ENCODE peak calls at places on chromosomes 4 and X, in nine cellular contexts. V is ovary; P is osteoblast; R is CD8-positive, alpha-beta T cell; E is left ventricle myocardium inferior; M is H9; G is bronchial epithelial cell; X is transverse colon; T is neural progenitor cell. C is an unnamed sample. For H3K27me3, the result is how much of the 10 kb centered on the place peaks cover.

GRCh38 chr4:7513731-7514130 is 79.0 kb upstream of the PSAPL1 start:
- DNase-seq in V (no peak), P (peak), R (no peak), E (no peak), M (no peak), G (no peak), X (no peak), T (no peak), C (no peak)

GRCh38 chrX:39734174-39734776 is 363.5 kb downstream of the BCOR start:
- DNase-seq in V (no peak), P (no peak), R (no peak), E (no peak), M (no peak), G (no peak), X (no peak), T (no peak), C (no peak)

GRCh38 chrX:40062525-40063193 is 35.1 kb downstream of the BCOR start:
- DNase-seq in V (no peak), P (no peak), R (no peak), E (no peak), M (no peak), G (peak), X (no peak), T (no peak), C (no peak)

GRCh38 chr4:76717431-76717830 is 180.5 kb downstream of the SOWAHB start:
- DNase-seq in V (no peak), P (no peak), R (no peak), E (no peak), M (no peak), G (no peak), X (no peak), T (no peak), C (no peak)

GRCh38 chr4:7680106-7680505 is 245.4 kb upstream of the PSAPL1 start:
- DNase-seq in V (no peak), P (peak), R (no peak), E (no peak), M (no peak), G (no peak), X (no peak), T (no peak), C (no peak)

GRCh38 chr4:138821321-138821720 is 194.3 kb upstream of the NOCT start:
- DNase-seq in V (no peak), P (no peak), R (no peak), E (no peak), M (no peak), G (no peak), X (no peak), T (no peak), C (no peak)

GRCh38 chr4:88489100-88489761 is 32.3 kb downstream of the HERC5 start:
- DNase-seq in V (no peak), P (no peak), R (no peak), E (no peak), M (no peak), G (no peak), X (no peak), T (no peak), C (no peak)

GRCh38 chrX:45601052-45601451 is 400.4 kb upstream of the DIPK2B start:
- DNase-seq in V (no peak), P (no peak), R (no peak), E (no peak), M (peak), G (no peak), X (no peak), T (peak), C (no peak)

DNA sequence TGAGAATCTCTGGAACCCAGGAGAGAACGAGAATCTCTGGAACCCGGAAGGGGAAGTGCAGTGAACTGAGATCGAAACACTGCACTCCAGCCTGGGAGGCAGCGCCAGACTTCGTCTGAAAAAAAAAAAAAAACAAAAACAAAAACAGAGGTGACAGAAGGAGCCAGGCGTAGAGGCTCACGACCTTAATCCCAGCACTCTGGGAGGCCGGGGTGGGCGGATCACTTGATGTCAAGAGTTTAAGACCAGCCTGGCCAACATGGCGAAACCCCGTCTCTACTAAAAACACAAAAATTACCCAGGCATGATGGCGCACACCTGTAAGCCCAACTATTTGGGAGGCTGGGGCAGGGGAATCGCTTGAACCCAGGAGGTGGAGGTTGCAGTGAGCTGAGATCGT is 17.0 kb downstream of the ZNF280C start:
- DNase-seq in V (no peak), P (no peak), R (no peak), E (no peak), M (no peak), G (no peak), X (no peak), T (no peak), C (no peak)
- H3K27me3 ChIP-seq in V (under half), P (under half), R (under half), E (under half), M (under half), G (under half), X (under half), T (under half), C (under half)

DNA sequence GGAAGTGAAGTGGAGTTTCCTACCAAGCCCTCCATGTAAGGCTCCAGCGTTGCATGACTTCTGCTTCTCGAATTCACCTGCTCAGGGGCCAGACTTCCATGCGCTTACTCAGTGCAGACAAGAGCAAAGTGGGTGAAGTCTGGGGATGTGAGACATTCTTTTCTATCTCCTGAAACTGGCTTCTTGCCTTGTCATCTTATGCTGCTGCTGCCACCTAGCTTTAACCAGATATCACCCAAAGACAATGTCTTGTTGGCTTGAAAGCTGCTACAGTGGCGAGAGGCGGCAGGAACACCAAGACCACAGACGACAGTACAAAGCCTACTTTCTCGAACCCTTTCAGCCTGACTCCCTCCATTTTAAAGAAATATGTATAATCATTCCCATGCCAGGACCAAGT is 103.6 kb upstream of the ADGRG2 start:
- DNase-seq in V (no peak), P (peak), R (no peak), E (no peak), M (peak), G (peak), X (no peak), T (peak), C (no peak)
- TF ChIP-seq CTCF in V (no peak), P (no peak), R (no peak), E (peak), M (peak), G (peak), X (no peak), T (peak), C (peak)

GRCh38 chr4:8683462-8683861 is 90.9 kb downstream of the CPZ start:
- DNase-seq in V (no peak), P (no peak), R (no peak), E (no peak), M (no peak), G (no peak), X (no peak), T (no peak), C (no peak)
- H3K27me3 ChIP-seq in V (under half), P (under half), R (under half), E (half or more), M (under half), G (under half), X (under half), T (half or more), C (under half)

GRCh38 chr4:114780205-114780604 is 181.6 kb downstream of the UGT8 start:
- DNase-seq in V (peak), P (no peak), R (no peak), E (no peak), M (peak), G (peak), X (no peak), T (peak), C (no peak)
- TF ChIP-seq CTCF in V (no peak), P (no peak), R (no peak), E (no peak), M (peak), G (peak), X (no peak), T (peak), C (peak)

GRCh38 chr4:170102426-170102825 is 12.7 kb upstream of the AADAT start:
- DNase-seq in V (no peak), P (no peak), R (no peak), E (no peak), M (no peak), G (no peak), X (no peak), T (no peak), C (no peak)
- H3K27me3 ChIP-seq in V (under half), P (under half), R (under half), E (under half), M (under half), G (under half), X (under half), T (under half), C (under half)

DNA sequence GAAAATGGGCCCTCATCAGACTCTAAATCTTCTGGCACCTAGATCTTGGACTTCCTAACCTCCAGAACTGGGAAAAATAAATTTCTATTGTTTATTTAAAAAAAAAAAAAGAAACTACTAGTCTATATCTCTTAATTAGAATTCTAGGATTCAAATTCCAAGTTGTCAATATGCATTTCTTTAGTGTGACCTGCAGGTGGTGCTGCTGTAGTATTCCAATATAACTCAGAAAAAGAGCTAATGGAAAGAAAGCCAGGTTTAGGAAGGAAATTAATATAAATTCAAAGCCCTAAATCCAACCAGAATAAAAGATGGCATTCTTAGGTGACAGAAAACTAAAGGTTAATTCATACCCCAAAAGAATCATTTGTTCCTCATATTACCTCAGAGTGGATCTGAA is 80.0 kb upstream of the NALF2 start:
- DNase-seq in V (no peak), P (peak), R (no peak), E (no peak), M (no peak), G (peak), X (no peak), T (peak), C (no peak)
- TF ChIP-seq CTCF in V (no peak), P (peak), R (no peak), E (peak), M (peak), G (no peak), X (no peak), T (peak), C (peak)

GRCh38 chrX:111009256-111009655 is 86.7 kb upstream of the PAK3 start:
- DNase-seq in V (no peak), P (no peak), R (no peak), E (no peak), M (no peak), G (no peak), X (no peak), T (no peak), C (no peak)

GRCh38 chrX:111007238-111007637 is 88.8 kb upstream of the PAK3 start:
- DNase-seq in V (no peak), P (no peak), R (no peak), E (no peak), M (no peak), G (no peak), X (no peak), T (no peak), C (no peak)

GRCh38 chrX:111010151-111010550 is 85.8 kb upstream of the PAK3 start:
- DNase-seq in V (no peak), P (no peak), R (no peak), E (no peak), M (no peak), G (no peak), X (no peak), T (no peak), C (no peak)

GRCh38 chrX:111006119-111006518 is 89.9 kb upstream of the PAK3 start:
- DNase-seq in V (no peak), P (no peak), R (no peak), E (no peak), M (no peak), G (peak), X (no peak), T (no peak), C (no peak)

GRCh38 chrX:111008126-111008525 is 87.9 kb upstream of the PAK3 start:
- DNase-seq in V (no peak), P (no peak), R (no peak), E (no peak), M (no peak), G (no peak), X (no peak), T (no peak), C (no peak)
- H3K27me3 ChIP-seq in V (under half), P (under half), R (under half), E (under half), M (under half), G (under half), X (under half), T (under half), C (under half)

GRCh38 chr4:112807999-112808398 is 171.1 kb downstream of the LARP7 start:
- DNase-seq in V (no peak), P (no peak), R (no peak), E (no peak), M (no peak), G (no peak), X (no peak), T (no peak), C (no peak)
- TF ChIP-seq CTCF in V (no peak), P (no peak), R (no peak), E (no peak), M (no peak), G (no peak), X (no peak), T (no peak), C (no peak)

C was measured in GM06990.